ENCODE peak calls at places on chromosomes 6 and 20, in four cellular contexts. One of them, this sample, is unnamed. For H3K4me1, the result is how much of the 10 kb centered on the place peaks cover.

GRCh38 chr6:136677344-136677743 is 114.9 kb downstream of the MAP3K5 start:
- DNase-seq in body of pancreas: no peak
- DNase-seq in suprapubic skin: no peak
- DNase-seq in uterus: no peak
- DNase-seq in this sample: no peak

GRCh38 chr6:155832596-155832995 is 377.0 kb upstream of the NOX3 start:
- DNase-seq in uterus: no peak
- DNase-seq in suprapubic skin: no peak
- DNase-seq in body of pancreas: no peak
- DNase-seq in this sample: no peak

GRCh38 chr6:142874676-142875075 is 70.3 kb downstream of the HIVEP2 start:
- DNase-seq in suprapubic skin: no peak
- DNase-seq in uterus: no peak
- DNase-seq in body of pancreas: no peak
- DNase-seq in this sample: no peak

GRCh38 chr6:42292002-42292735 is 74.5 kb upstream of the MRPS10 start:
- DNase-seq in body of pancreas: no peak
- DNase-seq in uterus: no peak
- DNase-seq in suprapubic skin: no peak
- DNase-seq in this sample: no peak

GRCh38 chr6:27478141-27478705 is 5.3 kb upstream of the ZNF184 start:
- DNase-seq in body of pancreas: no peak
- DNase-seq in uterus: no peak
- DNase-seq in suprapubic skin: no peak
- DNase-seq in this sample: no peak

GRCh38 chr6:137390264-137390787 is 103.9 kb downstream of the OLIG3 start:
- DNase-seq in uterus: no peak
- DNase-seq in suprapubic skin: no peak
- DNase-seq in body of pancreas: no peak
- DNase-seq in this sample: no peak

GRCh38 chr6:16095180-16095579 is 33.7 kb upstream of the MYLIP start:
- DNase-seq in suprapubic skin: no peak
- DNase-seq in uterus: no peak
- DNase-seq in body of pancreas: no peak
- DNase-seq in this sample: no peak

GRCh38 chr6:13304580-13305255 is 23.6 kb downstream of the TBC1D7 start:
- DNase-seq in body of pancreas: no peak
- DNase-seq in suprapubic skin: peak
- DNase-seq in uterus: no peak
- DNase-seq in this sample: no peak

GRCh38 chr6:125858427-125859320 is 67.9 kb downstream of the NCOA7 start:
- DNase-seq in uterus: peak
- DNase-seq in suprapubic skin: no peak
- DNase-seq in body of pancreas: peak
- DNase-seq in this sample: peak

GRCh38 chr20:37259031-37259430 is 2.6 kb downstream of the GHRH start:
- DNase-seq in uterus: no peak
- DNase-seq in suprapubic skin: no peak
- DNase-seq in body of pancreas: no peak
- DNase-seq in this sample: no peak

GRCh38 chr20:47792021-47792618 is 6.8 kb upstream of the SULF2 start:
- DNase-seq in uterus: peak
- DNase-seq in suprapubic skin: no peak
- DNase-seq in body of pancreas: peak
- DNase-seq in this sample: peak

GRCh38 chr6:45965007-45965406 is 50.7 kb downstream of the CLIC5 start:
- DNase-seq in body of pancreas: no peak
- DNase-seq in suprapubic skin: no peak
- DNase-seq in uterus: no peak
- DNase-seq in this sample: no peak

GRCh38 chr6:143139239-143139784 is 78.6 kb downstream of the AIG1 start:
- DNase-seq in suprapubic skin: no peak
- DNase-seq in body of pancreas: no peak
- DNase-seq in uterus: no peak
- DNase-seq in this sample: no peak

GRCh38 chr6:26327450-26328264 is 37.3 kb upstream of the BTN3A2 start:
- DNase-seq in suprapubic skin: no peak
- DNase-seq in body of pancreas: no peak
- DNase-seq in uterus: no peak
- DNase-seq in this sample: no peak

GRCh38 chr6:85669735-85670194 is 27.1 kb upstream of the SYNCRIP start:
- DNase-seq in uterus: no peak
- DNase-seq in suprapubic skin: no peak
- DNase-seq in body of pancreas: no peak
- DNase-seq in this sample: no peak

GRCh38 chr6:287500-287883 is 4.8 kb upstream of the DUSP22 start:
- DNase-seq in suprapubic skin: no peak
- DNase-seq in uterus: no peak
- DNase-seq in body of pancreas: no peak
- DNase-seq in this sample: no peak

GRCh38 chr6:88004707-88005106 is 42.9 kb upstream of the SPACA1 start:
- DNase-seq in uterus: no peak
- DNase-seq in body of pancreas: no peak
- DNase-seq in suprapubic skin: no peak
- DNase-seq in this sample: no peak

GRCh38 chr6:36938536-36938935 is 16.0 kb upstream of the PI16 start:
- DNase-seq in suprapubic skin: peak
- DNase-seq in uterus: no peak
- DNase-seq in body of pancreas: no peak
- DNase-seq in this sample: no peak

GRCh38 chr20:58811334-58811733 is 39.4 kb downstream of the GNAS-AS1 start:
- DNase-seq in body of pancreas: peak
- DNase-seq in uterus: no peak
- DNase-seq in suprapubic skin: no peak
- DNase-seq in this sample: no peak

GRCh38 chr6:154448448-154449096 is 61.9 kb downstream of the CNKSR3 start:
- DNase-seq in body of pancreas: peak
- DNase-seq in suprapubic skin: no peak
- DNase-seq in uterus: peak
- DNase-seq in this sample: no peak

GRCh38 chr6:89284081-89284480 is 31.0 kb downstream of the GABRR2 start:
- DNase-seq in body of pancreas: no peak
- DNase-seq in uterus: no peak
- DNase-seq in suprapubic skin: no peak
- DNase-seq in this sample: no peak

GRCh38 chr6:105051941-105052471 is 95.1 kb downstream of the LIN28B start:
- DNase-seq in uterus: no peak
- DNase-seq in body of pancreas: no peak
- DNase-seq in suprapubic skin: no peak
- DNase-seq in this sample: no peak

GRCh38 chr20:57665589-57665971 is 44.2 kb downstream of the PMEPA1 start:
- DNase-seq in uterus: no peak
- DNase-seq in body of pancreas: no peak
- DNase-seq in suprapubic skin: no peak
- DNase-seq in this sample: no peak

GRCh38 chr20:57663241-57663640 is 43.0 kb upstream of the ZBP1 start:
- DNase-seq in body of pancreas: peak
- DNase-seq in uterus: peak
- DNase-seq in suprapubic skin: peak
- DNase-seq in this sample: no peak

GRCh38 chr20:57663681-57664451 is 43.6 kb upstream of the ZBP1 start:
- DNase-seq in suprapubic skin: peak
- DNase-seq in body of pancreas: peak
- DNase-seq in uterus: peak
- DNase-seq in this sample: peak

GRCh38 chr20:57664924-57665588 is 44.8 kb downstream of the PMEPA1 start:
- DNase-seq in suprapubic skin: no peak
- DNase-seq in uterus: no peak
- DNase-seq in body of pancreas: no peak
- DNase-seq in this sample: no peak

DNA sequence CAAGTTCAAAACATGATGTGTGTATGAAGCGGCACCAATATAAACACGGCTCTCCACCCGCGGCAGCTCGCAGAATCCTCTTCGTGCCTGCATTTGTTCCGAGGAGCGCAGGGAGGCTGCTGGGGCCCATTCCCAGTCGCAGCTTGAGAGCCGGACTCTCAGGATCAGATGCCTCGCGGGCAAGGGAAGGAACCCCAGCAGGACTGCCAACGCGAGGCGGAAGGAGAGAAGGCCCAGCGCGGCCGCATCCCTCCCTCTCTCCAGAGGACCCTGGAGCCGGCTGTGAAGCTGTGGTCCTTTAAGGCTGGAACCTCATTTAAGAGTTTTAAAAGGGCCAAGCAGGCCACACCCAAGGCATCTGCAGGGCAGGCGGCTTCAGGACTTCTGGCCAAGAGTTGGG is 44.2 kb upstream of the ZBP1 start:
- DNase-seq in uterus: peak
- DNase-seq in body of pancreas: peak
- DNase-seq in suprapubic skin: peak
- DNase-seq in this sample: no peak
- H3K4me1 ChIP-seq in uterus: under half
- H3K4me1 ChIP-seq in body of pancreas: under half
- H3K4me1 ChIP-seq in suprapubic skin: under half
- H3K4me1 ChIP-seq in this sample: under half

DNA sequence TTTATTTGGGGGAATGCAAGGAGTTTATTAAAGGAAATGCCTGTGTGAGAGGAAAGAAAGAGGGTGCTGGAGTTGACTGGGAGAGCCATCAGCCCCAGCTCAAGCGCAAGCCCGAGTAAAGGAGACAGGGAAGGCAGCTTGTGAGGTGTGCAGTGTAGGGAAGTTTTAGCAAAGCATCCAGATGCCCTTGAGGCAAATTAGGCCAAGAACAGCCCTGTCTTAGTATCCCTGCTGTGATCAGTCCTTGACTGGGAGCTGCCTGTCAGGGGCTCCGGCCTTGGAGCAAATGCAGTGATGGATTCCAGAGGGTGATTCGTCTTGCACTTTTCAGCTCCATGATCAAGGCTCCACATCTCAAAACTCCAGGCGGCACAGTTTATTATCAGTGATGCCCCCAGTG is 561.7 kb downstream of the KIF16B start:
- DNase-seq in body of pancreas: no peak
- DNase-seq in suprapubic skin: no peak
- DNase-seq in uterus: no peak
- DNase-seq in this sample: no peak
- TF ChIP-seq POLR2A in body of pancreas: no peak
- TF ChIP-seq POLR2A in suprapubic skin: no peak
- TF ChIP-seq POLR2A in uterus: no peak
- TF ChIP-seq POLR2A in this sample: no peak

GRCh38 chr20:25038591-25039015 is 19.3 kb downstream of the ACSS1 start:
- DNase-seq in suprapubic skin: no peak
- DNase-seq in body of pancreas: no peak
- DNase-seq in uterus: no peak
- DNase-seq in this sample: no peak

GRCh38 chr20:25038103-25038410 is 19.9 kb downstream of the ACSS1 start:
- DNase-seq in uterus: no peak
- DNase-seq in suprapubic skin: no peak
- DNase-seq in body of pancreas: no peak
- DNase-seq in this sample: no peak

GRCh38 chr20:25040438-25040831 is 17.5 kb downstream of the ACSS1 start:
- DNase-seq in suprapubic skin: no peak
- DNase-seq in uterus: peak
- DNase-seq in body of pancreas: peak
- DNase-seq in this sample: peak

GRCh38 chr20:25041813-25042530 is 16.0 kb downstream of the ACSS1 start:
- DNase-seq in body of pancreas: no peak
- DNase-seq in uterus: no peak
- DNase-seq in suprapubic skin: no peak
- DNase-seq in this sample: no peak

GRCh38 chr20:25039697-25040437 is 18.1 kb downstream of the ACSS1 start:
- DNase-seq in body of pancreas: peak
- DNase-seq in suprapubic skin: peak
- DNase-seq in uterus: peak
- DNase-seq in this sample: peak
- H3K4me1 ChIP-seq in body of pancreas: half or more
- H3K4me1 ChIP-seq in suprapubic skin: half or more
- H3K4me1 ChIP-seq in uterus: under half
- H3K4me1 ChIP-seq in this sample: under half

GRCh38 chr20:8036771-8037170 is 17.2 kb upstream of the TMX4 start:
- DNase-seq in uterus: no peak
- DNase-seq in suprapubic skin: no peak
- DNase-seq in body of pancreas: no peak
- DNase-seq in this sample: no peak

GRCh38 chr20:8033447-8033846 is 13.9 kb upstream of the TMX4 start:
- DNase-seq in suprapubic skin: no peak
- DNase-seq in body of pancreas: no peak
- DNase-seq in uterus: no peak
- DNase-seq in this sample: no peak

DNA sequence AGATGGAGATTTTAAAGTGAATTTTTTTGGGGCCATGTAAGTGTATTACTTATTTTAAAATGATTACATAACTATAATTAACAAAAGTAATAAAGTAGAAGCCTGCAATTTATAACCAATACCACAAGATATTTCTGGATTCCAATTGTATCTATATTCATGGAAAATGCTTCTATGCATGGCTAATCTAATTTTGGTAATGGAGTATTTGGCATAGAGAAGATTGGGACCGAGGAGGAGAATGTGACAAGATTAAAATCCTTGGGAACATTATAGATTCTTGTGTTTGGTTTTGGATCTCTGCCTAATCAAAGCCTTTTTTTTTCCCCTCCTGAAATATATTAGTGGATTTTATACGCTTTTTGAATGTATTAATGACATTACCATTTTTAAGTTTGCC is 12.9 kb upstream of the TMX4 start:
- DNase-seq in body of pancreas: no peak
- DNase-seq in suprapubic skin: no peak
- DNase-seq in uterus: no peak
- DNase-seq in this sample: no peak
- TF ChIP-seq POLR2A in body of pancreas: no peak
- TF ChIP-seq POLR2A in suprapubic skin: no peak
- TF ChIP-seq POLR2A in uterus: no peak
- TF ChIP-seq POLR2A in this sample: no peak

This sample was measured in breast epithelium.